ENCODE peak calls at places on chromosomes 11 and 22, in six cellular contexts. F is naive B cell; M is breast epithelium; P is T1000; Z is NCI-H748 treated with DMSO at 0.1 percent for 48 hours; X is stimulated activated CD4-positive, alpha-beta T cell treated with anti-CD3 and anti-CD28 coated beads, TNF-alpha, amount 100 ng/mL, for 24 hours. N is an unnamed sample.
A peak's percentile ranks its signal among the peaks of the same experiment; 100 is the strongest.

GRCh38 chr22:30859714-30860095 is 108.9 kb downstream of the MORC2 start:
- DNase-seq in F (no peak), M (peak; percentile 37), P (no peak), Z (no peak), X (no peak), N (no peak)

GRCh38 chr22:43481528-43482309 is 69.9 kb downstream of the MPPED1 start:
- DNase-seq in F (peak; percentile 7), M (no peak), P (no peak), Z (no peak), X (peak; percentile 4), N (no peak)

GRCh38 chr22:40406063-40406890 is 35.9 kb downstream of the SGSM3 start:
- DNase-seq in F (no peak), M (peak; percentile 42), P (no peak), Z (no peak), X (no peak), N (no peak)

GRCh38 chr11:134791102-134791501 is 379.1 kb upstream of the B3GAT1 start:
- DNase-seq in F (no peak), M (no peak), P (no peak), Z (no peak), X (no peak), N (no peak)

GRCh38 chr11:70364745-70365535 is 33.4 kb upstream of the CTTN start:
- DNase-seq in F (no peak), M (no peak), P (no peak), Z (no peak), X (peak; percentile 80), N (no peak)

GRCh38 chr11:127392575-127392974 is 392.0 kb upstream of the KIRREL3 start:
- DNase-seq in F (no peak), M (no peak), P (no peak), Z (no peak), X (no peak), N (no peak)

GRCh38 chr22:38954414-38955043 is 2.9 kb upstream of the APOBEC3A start:
- DNase-seq in F (no peak), M (no peak), P (no peak), Z (no peak), X (no peak), N (no peak)

GRCh38 chr11:113546757-113547507 is 71.7 kb upstream of the DRD2 start:
- DNase-seq in F (no peak), M (no peak), P (no peak), Z (no peak), X (no peak), N (no peak)

GRCh38 chr11:118241191-118242098 is 10.7 kb downstream of the MPZL3 start:
- DNase-seq in F (no peak), M (no peak), P (no peak), Z (no peak), X (peak; percentile 48), N (no peak)

GRCh38 chr22:47914481-47915097 is 1152.1 kb downstream of the TBC1D22A start:
- DNase-seq in F (no peak), M (no peak), P (no peak), Z (no peak), X (no peak), N (no peak)

GRCh38 chr11:79249341-79249993 is 191.4 kb downstream of the TENM4 start:
- DNase-seq in F (no peak), M (no peak), P (no peak), Z (no peak), X (no peak), N (no peak)

GRCh38 chr11:78420255-78420764 is 2.7 kb upstream of the GAB2 start:
- DNase-seq in F (no peak), M (no peak), P (peak; percentile 21), Z (peak; percentile 27), X (peak; percentile 42), N (peak; percentile 49)

GRCh38 chr22:37999640-38000272 is 15.4 kb upstream of the SOX10 start:
- DNase-seq in F (no peak), M (no peak), P (peak; percentile 48), Z (no peak), X (no peak), N (no peak)

GRCh38 chr22:25822344-25822743 is 80.4 kb downstream of the MYO18B start:
- DNase-seq in F (no peak), M (no peak), P (no peak), Z (no peak), X (no peak), N (no peak)

GRCh38 chr11:134069996-134070845 is 1.3 kb downstream of the JAM3 start:
- DNase-seq in F (no peak), M (no peak), P (no peak), Z (no peak), X (no peak), N (no peak)

GRCh38 chr11:64146036-64146943 is 19.6 kb downstream of the MACROD1 start:
- DNase-seq in F (peak; percentile 54), M (no peak), P (peak; percentile 47), Z (peak; percentile 11), X (peak; percentile 58), N (peak; percentile 18)

GRCh38 chr11:112590778-112591177 is 330.1 kb upstream of the PLET1 start:
- DNase-seq in F (no peak), M (no peak), P (no peak), Z (no peak), X (no peak), N (no peak)

GRCh38 chr22:24696551-24697001 is 77.9 kb downstream of the PIWIL3 start:
- DNase-seq in F (no peak), M (no peak), P (no peak), Z (no peak), X (no peak), N (no peak)

GRCh38 chr11:117819096-117820040 is 5.2 kb downstream of the FXYD2 start:
- DNase-seq in F (no peak), M (no peak), P (no peak), Z (no peak), X (no peak), N (peak; percentile 57)

GRCh38 chr11:44342616-44343015 is 32.7 kb upstream of the ALX4 start:
- DNase-seq in F (no peak), M (no peak), P (no peak), Z (no peak), X (no peak), N (no peak)

GRCh38 chr11:2942447-2942846 is 13.2 kb upstream of the PHLDA2 start:
- DNase-seq in F (no peak), M (no peak), P (no peak), Z (no peak), X (no peak), N (no peak)

GRCh38 chr11:1839204-1839923 is 583 bp downstream of the TNNI2 start:
- DNase-seq in F (no peak), M (no peak), P (no peak), Z (no peak), X (no peak), N (no peak)

GRCh38 chr11:47377571-47378010 is 756 bp downstream of the SPI1 start:
- DNase-seq in F (no peak), M (no peak), P (no peak), Z (no peak), X (no peak), N (no peak)

GRCh38 chr22:31613904-31614296 is 48.1 kb downstream of the PISD start:
- DNase-seq in F (no peak), M (no peak), P (no peak), Z (no peak), X (no peak), N (no peak)

GRCh38 chr11:16226245-16226644 is 130.1 kb downstream of the SOX6 start:
- DNase-seq in F (no peak), M (peak; percentile 57), P (no peak), Z (peak; percentile 94), X (no peak), N (peak; percentile 84)

GRCh38 chr11:68569357-68569756 is 108.8 kb downstream of the PPP6R3 start:
- DNase-seq in F (no peak), M (no peak), P (no peak), Z (no peak), X (no peak), N (no peak)

GRCh38 chr11:13183826-13184196 is 93.8 kb upstream of the BMAL1 start:
- DNase-seq in F (no peak), M (no peak), P (no peak), Z (no peak), X (no peak), N (no peak)

GRCh38 chr22:34427436-34427835 is 507.2 kb upstream of the LARGE1 start:
- DNase-seq in F (no peak), M (no peak), P (no peak), Z (no peak), X (no peak), N (no peak)

GRCh38 chr11:95605271-95605940 is 184.2 kb downstream of the FAM76B start:
- DNase-seq in F (no peak), M (no peak), P (no peak), Z (no peak), X (no peak), N (no peak)

GRCh38 chr22:46737976-46738641 is at the start of gene CERK:
- DNase-seq in F (peak; percentile 40), M (no peak), P (peak; percentile 18), Z (peak; percentile 19), X (peak; percentile 51), N (peak; percentile 50)

GRCh38 chr22:29143848-29144785 is 61.6 kb upstream of the EMID1 start:
- DNase-seq in F (no peak), M (no peak), P (no peak), Z (no peak), X (no peak), N (peak; percentile 43)

GRCh38 chr22:32795214-32795596 is 6.3 kb upstream of the TIMP3 start:
- DNase-seq in F (no peak), M (no peak), P (no peak), Z (no peak), X (no peak), N (no peak)

GRCh38 chr11:3796346-3796745 is 1.0 kb downstream of the NUP98 start:
- DNase-seq in F (no peak), M (no peak), P (no peak), Z (no peak), X (no peak), N (no peak)

GRCh38 chr11:130629039-130629438 is 180.6 kb downstream of the ADAMTS15 start:
- DNase-seq in F (no peak), M (no peak), P (no peak), Z (no peak), X (no peak), N (no peak)

N was measured in COR-L47.